ENCODE peak calls at places on chromosomes 2 and 18, in four cellular contexts. One of them, this sample, is unnamed.

GRCh38 chr18:37578886-37579513 is 13.4 kb upstream of the CELF4 start:
- DNase-seq in psoas muscle: no peak
- DNase-seq in Right ventricle myocardium superior: no peak
- DNase-seq in kidney glomerular epithelial cell: peak; percentile 35
- DNase-seq in this sample: no peak

GRCh38 chr2:18910843-18911242 is 321.5 kb upstream of the NT5C1B start:
- DNase-seq in psoas muscle: no peak
- DNase-seq in Right ventricle myocardium superior: no peak
- DNase-seq in kidney glomerular epithelial cell: peak; percentile 49
- DNase-seq in this sample: no peak

GRCh38 chr2:189152476-189152875 is 27.1 kb downstream of the COL5A2 start:
- DNase-seq in psoas muscle: no peak
- DNase-seq in Right ventricle myocardium superior: peak; percentile 50
- DNase-seq in kidney glomerular epithelial cell: no peak
- DNase-seq in this sample: no peak

GRCh38 chr2:51013060-51013746 is 18.7 kb downstream of the NRXN1 start:
- DNase-seq in psoas muscle: peak; percentile 12
- DNase-seq in Right ventricle myocardium superior: no peak
- DNase-seq in kidney glomerular epithelial cell: no peak
- DNase-seq in this sample: peak; percentile 62

GRCh38 chr2:68662466-68662865 is 19.1 kb downstream of the PROKR1 start:
- DNase-seq in psoas muscle: no peak
- DNase-seq in Right ventricle myocardium superior: no peak
- DNase-seq in kidney glomerular epithelial cell: no peak
- DNase-seq in this sample: no peak

GRCh38 chr2:41965886-41966285 is 81.9 kb upstream of the PKDCC start:
- DNase-seq in psoas muscle: peak; percentile 59
- DNase-seq in Right ventricle myocardium superior: no peak
- DNase-seq in kidney glomerular epithelial cell: no peak
- DNase-seq in this sample: no peak

GRCh38 chr18:69674921-69675405 is 272.7 kb downstream of the CD226 start:
- DNase-seq in psoas muscle: no peak
- DNase-seq in Right ventricle myocardium superior: no peak
- DNase-seq in kidney glomerular epithelial cell: no peak
- DNase-seq in this sample: no peak

GRCh38 chr2:229417906-229418305 is 146.8 kb upstream of the PID1 start:
- DNase-seq in psoas muscle: no peak
- DNase-seq in Right ventricle myocardium superior: no peak
- DNase-seq in kidney glomerular epithelial cell: no peak
- DNase-seq in this sample: no peak

GRCh38 chr2:227817940-227818568 is 4.4 kb downstream of the CCL20 start:
- DNase-seq in psoas muscle: peak; percentile 89
- DNase-seq in Right ventricle myocardium superior: peak; percentile 83
- DNase-seq in kidney glomerular epithelial cell: peak; percentile 100
- DNase-seq in this sample: peak; percentile 92

GRCh38 chr18:9096698-9097097 is 5.8 kb upstream of the NDUFV2 start:
- DNase-seq in psoas muscle: no peak
- DNase-seq in Right ventricle myocardium superior: no peak
- DNase-seq in kidney glomerular epithelial cell: no peak
- DNase-seq in this sample: no peak

GRCh38 chr2:169485650-169486138 is 6.4 kb downstream of the BBS5 start:
- DNase-seq in psoas muscle: no peak
- DNase-seq in Right ventricle myocardium superior: no peak
- DNase-seq in kidney glomerular epithelial cell: no peak
- DNase-seq in this sample: no peak

GRCh38 chr18:48800479-48800876 is 150.3 kb downstream of the SMAD7 start:
- DNase-seq in psoas muscle: no peak
- DNase-seq in Right ventricle myocardium superior: no peak
- DNase-seq in kidney glomerular epithelial cell: no peak
- DNase-seq in this sample: peak; percentile 22

GRCh38 chr18:69725009-69725408 is 222.7 kb downstream of the CD226 start:
- DNase-seq in psoas muscle: no peak
- DNase-seq in Right ventricle myocardium superior: no peak
- DNase-seq in kidney glomerular epithelial cell: no peak
- DNase-seq in this sample: no peak

GRCh38 chr2:20491739-20492531 is 45.1 kb downstream of the RHOB start:
- DNase-seq in psoas muscle: peak; percentile 39
- DNase-seq in Right ventricle myocardium superior: peak; percentile 62
- DNase-seq in kidney glomerular epithelial cell: peak; percentile 17
- DNase-seq in this sample: no peak

GRCh38 chr2:28160986-28161425 is 231.7 kb upstream of the FOSL2 start:
- DNase-seq in psoas muscle: no peak
- DNase-seq in Right ventricle myocardium superior: no peak
- DNase-seq in kidney glomerular epithelial cell: peak; percentile 92
- DNase-seq in this sample: no peak

This sample was measured in lower lobe of right lung.